ENCODE peak calls at places on chromosomes 13 and 19, in nine cellular contexts. K, W, O, Q, A, Z, Y, M and C are unnamed samples.

GRCh38 chr13:83211301-83211700 is 671.0 kb downstream of the SLITRK1 start:
- DNase-seq in K (peak), A (no peak), O (no peak), Q (no peak), Z (no peak), Y (no peak), W (no peak), M (no peak), C (no peak)

GRCh38 chr19:35347171-35347929 is at the start of gene FFAR1:
- DNase-seq in M (no peak), Y (no peak), W (peak), A (no peak), Q (no peak), Z (peak), K (no peak), O (peak), C (no peak)

GRCh38 chr13:30607908-30608307 is 9.8 kb upstream of the USPL1 start:
- DNase-seq in Z (peak), M (no peak), A (peak), Y (no peak), Q (peak), K (peak), W (peak), O (peak), C (no peak)

GRCh38 chr13:98083507-98083906 is 59.4 kb upstream of the FARP1 start:
- DNase-seq in Y (no peak), M (no peak), A (no peak), Q (no peak), W (no peak), Z (no peak), O (no peak), K (peak), C (no peak)

GRCh38 chr19:46976845-46977320 is 42.8 kb upstream of the NPAS1 start:
- DNase-seq in Y (no peak), M (no peak), W (no peak), O (no peak), A (peak), Q (no peak), K (peak), Z (no peak), C (no peak)

GRCh38 chr19:6705931-6706632 is 14.4 kb downstream of the C3 start:
- DNase-seq in Z (no peak), W (no peak), Y (no peak), A (no peak), O (no peak), Q (no peak), M (no peak), K (no peak), C (no peak)

GRCh38 chr19:21934593-21934992 is 76.2 kb downstream of the ZNF208 start:
- DNase-seq in W (no peak), Y (no peak), K (no peak), O (no peak), M (no peak), Z (no peak), A (no peak), Q (no peak), C (no peak)

GRCh38 chr13:69704311-69704710 is 403.3 kb upstream of the ATXN8OS start:
- DNase-seq in Y (no peak), M (no peak), Z (no peak), W (no peak), O (no peak), Q (no peak), A (no peak), K (no peak), C (no peak)

GRCh38 chr13:50065712-50066111 is 50.5 kb downstream of the KCNRG start:
- DNase-seq in M (no peak), Z (no peak), Y (no peak), Q (no peak), K (no peak), A (no peak), O (no peak), W (no peak), C (no peak)

GRCh38 chr19:40754611-40755247 is 3.7 kb downstream of the SNRPA start:
- DNase-seq in Z (peak), M (no peak), K (no peak), Y (peak), W (no peak), Q (no peak), A (no peak), O (no peak), C (no peak)

GRCh38 chr13:98847780-98848179 is 95.3 kb upstream of the SLC15A1 start:
- DNase-seq in O (no peak), M (no peak), W (peak), A (no peak), Z (no peak), Y (no peak), K (peak), Q (no peak), C (no peak)

GRCh38 chr13:98144501-98145350 is 1.8 kb downstream of the FARP1 start:
- DNase-seq in A (peak), M (peak), K (peak), Q (no peak), O (no peak), W (peak), Z (no peak), Y (peak), C (no peak)

GRCh38 chr19:7783991-7784421 is 21.0 kb downstream of the CLEC4M start:
- DNase-seq in Q (peak), O (no peak), Z (no peak), M (no peak), A (peak), W (peak), K (peak), Y (no peak), C (peak)

GRCh38 chr19:18002347-18002850 is 5.6 kb upstream of the ARRDC2 start:
- DNase-seq in W (peak), K (no peak), O (no peak), Y (no peak), Q (no peak), M (no peak), A (no peak), Z (no peak), C (no peak)

GRCh38 chr13:113625965-113626661 is 31.9 kb downstream of the ATP4B start:
- DNase-seq in Y (no peak), O (no peak), Q (no peak), Z (no peak), A (no peak), K (peak), W (peak), M (no peak), C (no peak)

GRCh38 chr19:2723345-2723715 is 2.2 kb upstream of the DIRAS1 start:
- DNase-seq in K (no peak), W (no peak), A (no peak), Y (no peak), Q (no peak), M (no peak), Z (no peak), O (no peak), C (no peak)

GRCh38 chr19:1236566-1236965 is 1.2 kb downstream of the CBARP start:
- DNase-seq in Z (no peak), O (no peak), W (no peak), Q (no peak), K (no peak), M (no peak), A (no peak), Y (no peak), C (no peak)

GRCh38 chr13:81987159-81987558 is 1646.2 kb upstream of the SPRY2 start:
- DNase-seq in Y (no peak), K (no peak), O (no peak), Z (no peak), M (no peak), A (no peak), W (no peak), Q (no peak), C (no peak)

GRCh38 chr13:41916173-41916954 is 44.5 kb downstream of the VWA8 start:
- DNase-seq in A (peak), Y (no peak), Q (peak), O (peak), Z (no peak), K (peak), W (peak), M (no peak), C (no peak)

GRCh38 chr19:38744298-38744681 is at the start of gene CAPN12:
- DNase-seq in Q (no peak), Z (no peak), M (no peak), O (no peak), W (no peak), Y (no peak), A (no peak), K (no peak), C (no peak)

GRCh38 chr13:30932481-30933333 is at the start of gene TEX26:
- DNase-seq in M (peak), W (no peak), A (no peak), Z (no peak), Q (no peak), O (no peak), Y (no peak), K (no peak), C (no peak)

GRCh38 chr13:40187836-40188591 is 478.4 kb downstream of the FOXO1 start:
- DNase-seq in Y (no peak), O (peak), Q (no peak), K (no peak), Z (no peak), A (no peak), M (no peak), W (no peak), C (no peak)

GRCh38 chr13:83780201-83780600 is 102.1 kb downstream of the SLITRK1 start:
- DNase-seq in Z (no peak), Y (no peak), Q (peak), O (no peak), W (peak), A (no peak), M (no peak), K (peak), C (no peak)